ENCODE peak calls at places on chromosome 17, in four cellular contexts. G, V, B and C are unnamed samples.

GRCh38 chr17:7929158-7930029 is at the start of gene KCNAB3:
- DNase-seq in G (peak; percentile 71), V (no peak), B (peak; percentile 74), C (peak; percentile 79)

GRCh38 chr17:73291260-73291801 is 20.5 kb downstream of the CDC42EP4 start:
- DNase-seq in G (peak; percentile 67), V (peak; percentile 80), B (peak; percentile 95), C (peak; percentile 85)

GRCh38 chr17:44444735-44445105 is 55.3 kb upstream of the ITGA2B start:
- DNase-seq in G (no peak), V (no peak), B (peak; percentile 73), C (no peak)

GRCh38 chr17:55446581-55447205 is 25.1 kb upstream of the MMD start:
- DNase-seq in G (no peak), V (no peak), B (no peak), C (no peak)

GRCh38 chr17:3635474-3636153 is 436 bp downstream of the SHPK start:
- DNase-seq in G (no peak), V (no peak), B (no peak), C (no peak)

GRCh38 chr17:54626146-54626703 is 274.4 kb upstream of the TOM1L1 start:
- DNase-seq in G (no peak), V (no peak), B (no peak), C (no peak)

GRCh38 chr17:49201481-49201927 is 8.9 kb downstream of the GNGT2 start:
- DNase-seq in G (no peak), V (no peak), B (peak; percentile 64), C (no peak)

GRCh38 chr17:4944554-4945175 is 3.7 kb downstream of the PFN1 start:
- DNase-seq in G (no peak), V (no peak), B (no peak), C (no peak)

GRCh38 chr17:37490638-37491614 is 1.2 kb downstream of the DUSP14 start:
- DNase-seq in G (peak; percentile 61), V (no peak), B (peak; percentile 87), C (peak; percentile 85)

GRCh38 chr17:60315650-60316049 is 76.3 kb downstream of the USP32 start:
- DNase-seq in G (no peak), V (no peak), B (no peak), C (no peak)

GRCh38 chr17:76784926-76785325 is 47.0 kb downstream of the MFSD11 start:
- DNase-seq in G (no peak), V (no peak), B (no peak), C (no peak)

GRCh38 chr17:44820631-44821196 is 9.4 kb downstream of the GJC1 start:
- DNase-seq in G (no peak), V (no peak), B (peak; percentile 90), C (peak; percentile 59)

GRCh38 chr17:28916302-28916934 is 13.5 kb upstream of the DHRS13 start:
- DNase-seq in G (peak; percentile 36), V (peak; percentile 42), B (peak; percentile 47), C (no peak)

GRCh38 chr17:43740541-43740940 is 18.1 kb downstream of the SOST start:
- DNase-seq in G (no peak), V (no peak), B (no peak), C (no peak)

GRCh38 chr17:17395246-17395802 is 81.5 kb upstream of the MED9 start:
- DNase-seq in G (no peak), V (no peak), B (no peak), C (no peak)

GRCh38 chr17:81347437-81347836 is 47.8 kb upstream of the BAHCC1 start:
- DNase-seq in G (no peak), V (no peak), B (no peak), C (peak; percentile 65)

GRCh38 chr17:60525347-60525623 is 757 bp downstream of the APPBP2 start:
- DNase-seq in G (no peak), V (no peak), B (peak; percentile 15), C (peak; percentile 62)

GRCh38 chr17:2965621-2966275 is 97.7 kb downstream of the OR1D5 start:
- DNase-seq in G (no peak), V (no peak), B (peak; percentile 54), C (peak; percentile 80)

GRCh38 chr17:42853004-42853403 is 2.0 kb downstream of the AOC3 start:
- DNase-seq in G (peak; percentile 56), V (no peak), B (no peak), C (peak; percentile 82)

GRCh38 chr17:41812176-41813038 is at the start of gene FKBP10:
- DNase-seq in G (peak; percentile 81), V (no peak), B (peak; percentile 95), C (peak; percentile 89)

GRCh38 chr17:57603541-57603940 is 141.6 kb downstream of the CCDC182 start:
- DNase-seq in G (no peak), V (no peak), B (no peak), C (no peak)

GRCh38 chr17:35368086-35368824 is 5.2 kb downstream of the SLFN11 start:
- DNase-seq in G (no peak), V (no peak), B (no peak), C (no peak)

GRCh38 chr17:10815318-10815717 is 11.4 kb upstream of the TMEM238L start:
- DNase-seq in G (no peak), V (no peak), B (no peak), C (no peak)

GRCh38 chr17:79910985-79911361 is 71.7 kb upstream of the CBX4 start:
- DNase-seq in G (no peak), V (no peak), B (no peak), C (no peak)

GRCh38 chr17:4502466-4503154 is 3.9 kb downstream of the SPNS2 start:
- DNase-seq in G (no peak), V (no peak), B (no peak), C (no peak)

GRCh38 chr17:41490022-41490421 is 312 bp upstream of the KRT36 start:
- DNase-seq in G (no peak), V (no peak), B (no peak), C (no peak)

GRCh38 chr17:72266099-72266852 is 145.5 kb downstream of the SOX9 start:
- DNase-seq in G (no peak), V (no peak), B (no peak), C (no peak)

GRCh38 chr17:18877104-18877503 is 19.2 kb downstream of the PRPSAP2 start:
- DNase-seq in G (no peak), V (no peak), B (no peak), C (no peak)

DNA sequence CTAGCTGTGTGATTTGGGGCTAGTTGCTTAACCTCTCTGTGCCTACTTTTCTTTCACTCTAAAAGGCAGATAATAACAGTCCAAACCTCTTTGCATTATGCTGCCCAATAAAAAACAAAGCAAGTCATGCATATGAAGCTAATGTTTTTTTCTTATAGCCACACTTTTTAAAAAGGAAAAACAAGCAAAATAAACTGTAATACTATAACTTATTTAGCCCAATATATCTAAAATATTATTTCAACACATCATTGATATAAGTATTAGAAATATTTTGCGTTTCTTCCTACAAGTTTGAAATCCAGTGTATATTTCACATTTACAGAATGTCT is 22.4 kb downstream of the ANKRD40 start:
- DNase-seq in G (no peak), V (no peak), B (no peak), C (no peak)
- H3K4me3 ChIP-seq in G (no peak overlapping the region), V (no peak overlapping the region), B (no peak overlapping the region), C (no peak overlapping the region)

DNA sequence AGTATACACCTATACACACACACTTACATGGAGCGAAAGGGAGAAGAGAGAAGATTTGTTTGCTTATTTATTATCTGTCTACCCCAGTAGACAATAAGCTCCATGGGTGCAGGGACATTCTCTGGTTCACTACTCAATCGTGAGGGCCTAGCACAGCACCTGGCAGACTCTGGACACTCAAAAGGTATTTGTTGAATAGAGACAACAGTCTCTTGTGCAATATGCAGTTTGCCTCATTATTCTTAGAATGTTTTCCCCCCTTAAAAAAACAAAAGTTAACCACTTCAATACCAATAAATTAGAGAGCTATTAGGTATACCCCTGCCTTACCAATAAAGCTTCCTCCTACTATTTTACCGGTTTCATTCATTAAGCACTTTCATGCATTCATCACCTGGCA is 2.0 kb downstream of the AKAP10 start:
- DNase-seq in G (no peak), V (no peak), B (no peak), C (no peak)
- H3K4me3 ChIP-seq in G (no peak overlapping the region), V (no peak overlapping the region), B (no peak overlapping the region), C (no peak overlapping the region)

GRCh38 chr17:83193336-83194188 is 114.2 kb downstream of the METRNL start:
- DNase-seq in G (peak; percentile 15), V (peak; percentile 47), B (peak; percentile 22), C (peak; percentile 69)
- H3K4me3 ChIP-seq in G (no peak overlapping the region), V (no peak overlapping the region), B (no peak overlapping the region), C (no peak overlapping the region)

GRCh38 chr17:14320098-14320497 is 19.2 kb downstream of the HS3ST3B1 start:
- DNase-seq in G (no peak), V (no peak), B (no peak), C (no peak)
- H3K4me3 ChIP-seq in G (no peak overlapping the region), V (no peak overlapping the region), B (no peak overlapping the region), C (no peak overlapping the region)